ENCODE peak calls at places on chromosomes 4 and X, in five cellular contexts. N is HTR-8/SVneo; O is activated CD8-positive, alpha-beta T cell treated with anti-CD3 and anti-CD28 coated beads, Interleukin-2, amount 10 ng/mL, durations not matched to agents 7 days and 5 days; J is neural crest cell; R is IMR-90. M is an unnamed sample.

GRCh38 chr4:185426960-185427688 is 1.4 kb upstream of the UFSP2 start:
- DNase-seq in N (no peak), O (no peak), J (no peak), R (no peak), M (no peak)

GRCh38 chrX:25005034-25005381 is 10.8 kb downstream of the ARX start:
- DNase-seq in N (no peak), O (no peak), J (no peak), R (no peak), M (no peak)

GRCh38 chrX:114162068-114162735 is 421.7 kb upstream of the HTR2C start:
- DNase-seq in N (no peak), O (no peak), J (peak; percentile 10), R (no peak), M (peak; percentile 46)

GRCh38 chr4:138734746-138735145 is 280.8 kb upstream of the NOCT start:
- DNase-seq in N (no peak), O (no peak), J (no peak), R (peak; percentile 89), M (peak; percentile 65)

GRCh38 chr4:108535757-108536156 is 84.6 kb upstream of the RPL34 start:
- DNase-seq in N (no peak), O (no peak), J (no peak), R (no peak), M (no peak)

GRCh38 chr4:4333265-4333706 is 43.2 kb downstream of the ZBTB49 start:
- DNase-seq in N (no peak), O (no peak), J (no peak), R (peak; percentile 84), M (peak; percentile 96)

GRCh38 chr4:88549815-88550214 is 26.2 kb upstream of the PYURF start:
- DNase-seq in N (no peak), O (no peak), J (no peak), R (no peak), M (no peak)

GRCh38 chr4:40912455-40913055 is 162.8 kb downstream of the NSUN7 start:
- DNase-seq in N (no peak), O (no peak), J (no peak), R (peak; percentile 71), M (no peak)

GRCh38 chr4:112185740-112186670 is 40.8 kb downstream of the FAM241A start:
- DNase-seq in N (no peak), O (no peak), J (no peak), R (no peak), M (peak; percentile 62)

M was measured in cardiac muscle cell.